ENCODE peak calls at places on chromosomes 6 and 20, in eight cellular contexts. One of them, this sample, is unnamed.

GRCh38 chr6:99603421-99604160 is 3.0 kb upstream of the PRDM13 start:
- DNase-seq in BE2C: no peak
- DNase-seq in AG09309: no peak
- DNase-seq in HepG2: no peak
- DNase-seq in astrocyte of the spinal cord: peak; percentile 23
- DNase-seq in body of pancreas: peak; percentile 34
- DNase-seq in cardiac muscle cell: peak; percentile 73
- DNase-seq in Peyer's patch: no peak
- DNase-seq in this sample: no peak

GRCh38 chr6:121901432-121901831 is 466.0 kb downstream of the GJA1 start:
- DNase-seq in HepG2: no peak
- DNase-seq in AG09309: no peak
- DNase-seq in body of pancreas: no peak
- DNase-seq in BE2C: no peak
- DNase-seq in Peyer's patch: no peak
- DNase-seq in astrocyte of the spinal cord: no peak
- DNase-seq in cardiac muscle cell: no peak
- DNase-seq in this sample: no peak

GRCh38 chr6:170232186-170233002 is 58.5 kb downstream of the DLL1 start:
- DNase-seq in AG09309: no peak
- DNase-seq in body of pancreas: no peak
- DNase-seq in Peyer's patch: no peak
- DNase-seq in cardiac muscle cell: no peak
- DNase-seq in BE2C: no peak
- DNase-seq in HepG2: no peak
- DNase-seq in astrocyte of the spinal cord: no peak
- DNase-seq in this sample: no peak

GRCh38 chr6:68760941-68761676 is 126.0 kb downstream of the ADGRB3 start:
- DNase-seq in BE2C: peak; percentile 22
- DNase-seq in Peyer's patch: no peak
- DNase-seq in AG09309: no peak
- DNase-seq in HepG2: no peak
- DNase-seq in cardiac muscle cell: peak; percentile 14
- DNase-seq in body of pancreas: no peak
- DNase-seq in astrocyte of the spinal cord: no peak
- DNase-seq in this sample: no peak

GRCh38 chr20:25000268-25000801 is 7.8 kb upstream of the APMAP start:
- DNase-seq in Peyer's patch: peak; percentile 67
- DNase-seq in HepG2: no peak
- DNase-seq in BE2C: peak; percentile 20
- DNase-seq in cardiac muscle cell: no peak
- DNase-seq in body of pancreas: peak; percentile 99
- DNase-seq in AG09309: peak; percentile 88
- DNase-seq in astrocyte of the spinal cord: peak; percentile 10
- DNase-seq in this sample: peak; percentile 28

GRCh38 chr6:68343901-68344300 is 291.2 kb upstream of the ADGRB3 start:
- DNase-seq in body of pancreas: peak; percentile 44
- DNase-seq in AG09309: no peak
- DNase-seq in cardiac muscle cell: peak; percentile 62
- DNase-seq in astrocyte of the spinal cord: peak; percentile 44
- DNase-seq in HepG2: peak; percentile 26
- DNase-seq in BE2C: peak; percentile 75
- DNase-seq in Peyer's patch: no peak
- DNase-seq in this sample: peak; percentile 17

GRCh38 chr20:64057628-64058498 is 5.1 kb upstream of the TCEA2 start:
- DNase-seq in cardiac muscle cell: peak; percentile 82
- DNase-seq in BE2C: peak; percentile 93
- DNase-seq in astrocyte of the spinal cord: peak; percentile 35
- DNase-seq in Peyer's patch: peak; percentile 92
- DNase-seq in HepG2: peak; percentile 83
- DNase-seq in AG09309: no peak
- DNase-seq in body of pancreas: peak; percentile 83
- DNase-seq in this sample: no peak

GRCh38 chr6:25237579-25237978 is 41.6 kb upstream of the CARMIL1 start:
- DNase-seq in cardiac muscle cell: no peak
- DNase-seq in AG09309: peak; percentile 39
- DNase-seq in HepG2: no peak
- DNase-seq in body of pancreas: no peak
- DNase-seq in astrocyte of the spinal cord: no peak
- DNase-seq in Peyer's patch: no peak
- DNase-seq in BE2C: no peak
- DNase-seq in this sample: no peak

GRCh38 chr20:48799315-48800105 is 28.3 kb downstream of the PREX1 start:
- DNase-seq in body of pancreas: no peak
- DNase-seq in astrocyte of the spinal cord: no peak
- DNase-seq in Peyer's patch: no peak
- DNase-seq in cardiac muscle cell: no peak
- DNase-seq in HepG2: no peak
- DNase-seq in BE2C: no peak
- DNase-seq in AG09309: no peak
- DNase-seq in this sample: no peak

GRCh38 chr6:46376562-46376969 is 114.7 kb downstream of the RCAN2 start:
- DNase-seq in HepG2: no peak
- DNase-seq in AG09309: no peak
- DNase-seq in cardiac muscle cell: no peak
- DNase-seq in BE2C: no peak
- DNase-seq in Peyer's patch: peak; percentile 65
- DNase-seq in astrocyte of the spinal cord: no peak
- DNase-seq in body of pancreas: no peak
- DNase-seq in this sample: no peak

GRCh38 chr6:167893416-167893815 is 66.7 kb downstream of the AFDN start:
- DNase-seq in HepG2: peak; percentile 6
- DNase-seq in astrocyte of the spinal cord: peak; percentile 79
- DNase-seq in BE2C: no peak
- DNase-seq in AG09309: no peak
- DNase-seq in Peyer's patch: no peak
- DNase-seq in body of pancreas: no peak
- DNase-seq in cardiac muscle cell: no peak
- DNase-seq in this sample: no peak

GRCh38 chr6:153058909-153059308 is 56.4 kb upstream of the MTRF1L start:
- DNase-seq in cardiac muscle cell: no peak
- DNase-seq in Peyer's patch: no peak
- DNase-seq in HepG2: no peak
- DNase-seq in body of pancreas: no peak
- DNase-seq in BE2C: no peak
- DNase-seq in AG09309: no peak
- DNase-seq in astrocyte of the spinal cord: peak; percentile 26
- DNase-seq in this sample: peak; percentile 7

GRCh38 chr6:45970326-45970725 is 45.3 kb downstream of the CLIC5 start:
- DNase-seq in cardiac muscle cell: no peak
- DNase-seq in BE2C: no peak
- DNase-seq in body of pancreas: no peak
- DNase-seq in astrocyte of the spinal cord: no peak
- DNase-seq in HepG2: no peak
- DNase-seq in AG09309: no peak
- DNase-seq in Peyer's patch: no peak
- DNase-seq in this sample: no peak

GRCh38 chr6:108974201-108974600 is 120.4 kb downstream of the SESN1 start:
- DNase-seq in BE2C: no peak
- DNase-seq in Peyer's patch: no peak
- DNase-seq in body of pancreas: no peak
- DNase-seq in HepG2: no peak
- DNase-seq in astrocyte of the spinal cord: no peak
- DNase-seq in cardiac muscle cell: no peak
- DNase-seq in AG09309: no peak
- DNase-seq in this sample: no peak

GRCh38 chr6:68559052-68559451 is 76.0 kb upstream of the ADGRB3 start:
- DNase-seq in AG09309: no peak
- DNase-seq in Peyer's patch: no peak
- DNase-seq in HepG2: no peak
- DNase-seq in astrocyte of the spinal cord: peak; percentile 31
- DNase-seq in body of pancreas: no peak
- DNase-seq in cardiac muscle cell: no peak
- DNase-seq in BE2C: peak; percentile 44
- DNase-seq in this sample: peak; percentile 10

GRCh38 chr20:62935204-62935967 is 2.6 kb upstream of the GID8 start:
- DNase-seq in Peyer's patch: no peak
- DNase-seq in astrocyte of the spinal cord: no peak
- DNase-seq in body of pancreas: no peak
- DNase-seq in BE2C: no peak
- DNase-seq in HepG2: no peak
- DNase-seq in AG09309: no peak
- DNase-seq in cardiac muscle cell: no peak
- DNase-seq in this sample: no peak

GRCh38 chr6:149459761-149460160 is 25.1 kb downstream of the ZC3H12D start:
- DNase-seq in HepG2: no peak
- DNase-seq in Peyer's patch: no peak
- DNase-seq in BE2C: no peak
- DNase-seq in body of pancreas: no peak
- DNase-seq in AG09309: no peak
- DNase-seq in astrocyte of the spinal cord: no peak
- DNase-seq in cardiac muscle cell: no peak
- DNase-seq in this sample: no peak

GRCh38 chr6:90131091-90131490 is 165.6 kb downstream of the BACH2 start:
- DNase-seq in body of pancreas: no peak
- DNase-seq in AG09309: no peak
- DNase-seq in BE2C: no peak
- DNase-seq in astrocyte of the spinal cord: peak; percentile 24
- DNase-seq in cardiac muscle cell: no peak
- DNase-seq in HepG2: no peak
- DNase-seq in Peyer's patch: no peak
- DNase-seq in this sample: no peak

GRCh38 chr20:40650707-40651106 is 38.3 kb downstream of the MAFB start:
- DNase-seq in BE2C: no peak
- DNase-seq in astrocyte of the spinal cord: no peak
- DNase-seq in Peyer's patch: no peak
- DNase-seq in cardiac muscle cell: no peak
- DNase-seq in HepG2: no peak
- DNase-seq in AG09309: no peak
- DNase-seq in body of pancreas: no peak
- DNase-seq in this sample: no peak

GRCh38 chr6:107418118-107418517 is 41.2 kb downstream of the PDSS2 start:
- DNase-seq in astrocyte of the spinal cord: no peak
- DNase-seq in body of pancreas: no peak
- DNase-seq in Peyer's patch: no peak
- DNase-seq in AG09309: no peak
- DNase-seq in BE2C: no peak
- DNase-seq in HepG2: peak; percentile 11
- DNase-seq in cardiac muscle cell: no peak
- DNase-seq in this sample: no peak
- TF ChIP-seq CTCF in astrocyte of the spinal cord: peak; percentile 49
- TF ChIP-seq CTCF in body of pancreas: no peak
- TF ChIP-seq CTCF in Peyer's patch: peak; percentile 8
- TF ChIP-seq CTCF in AG09309: peak; percentile 68
- TF ChIP-seq CTCF in BE2C: peak; percentile 59
- TF ChIP-seq CTCF in HepG2: peak; percentile 45
- TF ChIP-seq CTCF in cardiac muscle cell: peak; percentile 63
- TF ChIP-seq CTCF in this sample: peak; percentile 36

GRCh38 chr6:159790149-159790946 is at the start of gene MRPL18:
- DNase-seq in cardiac muscle cell: peak; percentile 97
- DNase-seq in Peyer's patch: peak; percentile 97
- DNase-seq in astrocyte of the spinal cord: peak; percentile 98
- DNase-seq in BE2C: peak; percentile 94
- DNase-seq in AG09309: peak; percentile 93
- DNase-seq in HepG2: peak; percentile 99
- DNase-seq in body of pancreas: peak; percentile 95
- DNase-seq in this sample: peak; percentile 96

GRCh38 chr6:159789377-159790148 is at the start of gene TCP1:
- DNase-seq in astrocyte of the spinal cord: peak; percentile 100
- DNase-seq in Peyer's patch: peak; percentile 100
- DNase-seq in HepG2: peak; percentile 100
- DNase-seq in cardiac muscle cell: peak; percentile 100
- DNase-seq in body of pancreas: peak; percentile 100
- DNase-seq in AG09309: peak; percentile 98
- DNase-seq in BE2C: peak; percentile 98
- DNase-seq in this sample: peak; percentile 97

GRCh38 chr6:159788276-159788675 is 1.1 kb downstream of the TCP1 start:
- DNase-seq in cardiac muscle cell: no peak
- DNase-seq in astrocyte of the spinal cord: no peak
- DNase-seq in AG09309: no peak
- DNase-seq in body of pancreas: no peak
- DNase-seq in BE2C: no peak
- DNase-seq in Peyer's patch: no peak
- DNase-seq in HepG2: no peak
- DNase-seq in this sample: no peak

GRCh38 chr6:159788757-159789376 is 535 bp downstream of the TCP1 start:
- DNase-seq in cardiac muscle cell: peak; percentile 79
- DNase-seq in Peyer's patch: peak; percentile 83
- DNase-seq in HepG2: peak; percentile 47
- DNase-seq in AG09309: no peak
- DNase-seq in BE2C: peak; percentile 32
- DNase-seq in astrocyte of the spinal cord: peak; percentile 24
- DNase-seq in body of pancreas: peak; percentile 68
- DNase-seq in this sample: no peak

GRCh38 chr6:159790947-159791598 is 806 bp downstream of the MRPL18 start:
- DNase-seq in HepG2: no peak
- DNase-seq in Peyer's patch: no peak
- DNase-seq in body of pancreas: peak; percentile 42
- DNase-seq in AG09309: no peak
- DNase-seq in BE2C: no peak
- DNase-seq in astrocyte of the spinal cord: no peak
- DNase-seq in cardiac muscle cell: peak; percentile 3
- DNase-seq in this sample: no peak
- H3K4me3 ChIP-seq in HepG2: peak overlapping the region; percentile 91
- H3K4me3 ChIP-seq in Peyer's patch: peak overlapping the region; percentile 93
- H3K4me3 ChIP-seq in body of pancreas: peak overlapping the region; percentile 50
- H3K4me3 ChIP-seq in AG09309: peak overlapping the region; percentile 69
- H3K4me3 ChIP-seq in BE2C: peak overlapping the region; percentile 86
- H3K4me3 ChIP-seq in astrocyte of the spinal cord: peak overlapping the region; percentile 96
- H3K4me3 ChIP-seq in cardiac muscle cell: peak overlapping the region; percentile 99
- H3K4me3 ChIP-seq in this sample: peak overlapping the region; percentile 96

DNA sequence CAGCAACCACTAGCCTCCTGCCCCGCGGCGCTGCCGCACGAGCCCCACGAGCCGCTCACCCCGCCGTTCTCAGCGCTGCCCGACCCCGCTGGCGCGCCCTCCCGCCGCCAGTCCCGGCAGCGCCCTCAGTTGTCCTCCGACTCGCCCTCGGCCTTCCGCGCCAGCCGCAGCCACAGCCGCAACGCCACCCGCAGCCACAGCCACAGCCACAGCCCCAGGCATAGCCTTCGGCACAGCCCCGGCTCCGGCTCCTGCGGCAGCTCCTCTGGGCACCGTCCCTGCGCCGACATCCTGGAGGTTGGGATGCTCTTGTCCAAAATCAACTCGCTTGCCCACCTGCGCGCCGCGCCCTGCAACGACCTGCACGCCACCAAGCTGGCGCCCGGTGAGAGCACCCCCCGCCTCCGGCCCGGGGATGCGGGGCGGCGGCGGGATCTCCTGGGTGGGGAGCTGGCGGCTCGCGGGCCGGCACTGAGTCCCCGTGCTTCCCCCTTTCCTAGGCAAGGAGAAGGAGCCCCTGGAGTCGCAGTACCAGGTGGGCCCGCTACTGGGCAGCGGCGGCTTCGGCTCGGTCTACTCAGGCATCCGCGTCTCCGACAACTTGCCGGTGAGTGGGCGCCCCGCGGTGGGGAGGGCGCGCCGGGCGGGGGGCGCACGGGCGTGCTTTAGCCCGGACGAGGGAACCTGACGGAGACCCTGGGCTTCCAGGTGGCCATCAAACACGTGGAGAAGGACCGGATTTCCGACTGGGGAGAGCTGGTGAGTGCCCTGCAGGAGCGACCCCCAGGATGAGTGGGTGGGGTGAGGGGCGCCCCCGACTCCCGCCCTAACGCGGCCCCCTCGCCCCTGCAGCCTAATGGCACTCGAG is 555 bp downstream of the PIM1 start:
- DNase-seq in cardiac muscle cell: peak; percentile 73
- DNase-seq in HepG2: no peak
- DNase-seq in astrocyte of the spinal cord: no peak
- DNase-seq in BE2C: peak; percentile 82
- DNase-seq in AG09309: no peak
- DNase-seq in Peyer's patch: peak; percentile 79
- DNase-seq in body of pancreas: peak; percentile 69
- DNase-seq in this sample: no peak
- TF ChIP-seq CTCF in cardiac muscle cell: peak; percentile 17
- TF ChIP-seq CTCF in HepG2: peak; percentile 19
- TF ChIP-seq CTCF in astrocyte of the spinal cord: peak; percentile 28
- TF ChIP-seq CTCF in BE2C: peak; percentile 33
- TF ChIP-seq CTCF in AG09309: peak; percentile 31
- TF ChIP-seq CTCF in Peyer's patch: peak; percentile 12
- TF ChIP-seq CTCF in body of pancreas: peak; percentile 25
- TF ChIP-seq CTCF in this sample: no peak

GRCh38 chr6:130245267-130245666 is 22.5 kb upstream of the SAMD3 start:
- DNase-seq in cardiac muscle cell: peak; percentile 63
- DNase-seq in HepG2: no peak
- DNase-seq in body of pancreas: no peak
- DNase-seq in Peyer's patch: no peak
- DNase-seq in astrocyte of the spinal cord: no peak
- DNase-seq in BE2C: no peak
- DNase-seq in AG09309: no peak
- DNase-seq in this sample: no peak
- H3K4me3 ChIP-seq in cardiac muscle cell: no peak overlapping the region
- H3K4me3 ChIP-seq in HepG2: no peak overlapping the region
- H3K4me3 ChIP-seq in body of pancreas: no peak overlapping the region
- H3K4me3 ChIP-seq in Peyer's patch: no peak overlapping the region
- H3K4me3 ChIP-seq in astrocyte of the spinal cord: no peak overlapping the region
- H3K4me3 ChIP-seq in BE2C: no peak overlapping the region
- H3K4me3 ChIP-seq in AG09309: no peak overlapping the region
- H3K4me3 ChIP-seq in this sample: no peak overlapping the region